ENCODE peak calls at places on chromosomes 1 and 21, in six cellular contexts. One of them, this sample, is unnamed.
A peak's percentile ranks its signal among the peaks of the same experiment; 100 is the strongest.

GRCh38 chr1:34060901-34061415 is 104.1 kb downstream of the CSMD2 start:
- DNase-seq in fibroblast of lung: no peak
- DNase-seq in astrocyte of the cerebellum: no peak
- DNase-seq in heart left ventricle: peak; percentile 59
- DNase-seq in choroid plexus epithelial cell: no peak
- DNase-seq in fibroblast of pulmonary artery: no peak
- DNase-seq in this sample: no peak

GRCh38 chr1:109802901-109803561 is 39.3 kb upstream of the EPS8L3 start:
- DNase-seq in fibroblast of lung: no peak
- DNase-seq in astrocyte of the cerebellum: no peak
- DNase-seq in heart left ventricle: no peak
- DNase-seq in choroid plexus epithelial cell: no peak
- DNase-seq in fibroblast of pulmonary artery: no peak
- DNase-seq in this sample: no peak

GRCh38 chr21:44931501-44932365 is 8.1 kb upstream of the SLX9 start:
- DNase-seq in fibroblast of lung: no peak
- DNase-seq in astrocyte of the cerebellum: no peak
- DNase-seq in heart left ventricle: no peak
- DNase-seq in choroid plexus epithelial cell: no peak
- DNase-seq in fibroblast of pulmonary artery: no peak
- DNase-seq in this sample: no peak

GRCh38 chr1:192506741-192507155 is 68.8 kb upstream of the RGS1 start:
- DNase-seq in fibroblast of lung: peak; percentile 72
- DNase-seq in astrocyte of the cerebellum: no peak
- DNase-seq in heart left ventricle: no peak
- DNase-seq in choroid plexus epithelial cell: peak; percentile 84
- DNase-seq in fibroblast of pulmonary artery: peak; percentile 63
- DNase-seq in this sample: no peak

GRCh38 chr1:198741744-198742143 is 102.9 kb downstream of the PTPRC start:
- DNase-seq in fibroblast of lung: peak; percentile 19
- DNase-seq in astrocyte of the cerebellum: no peak
- DNase-seq in heart left ventricle: no peak
- DNase-seq in choroid plexus epithelial cell: peak; percentile 83
- DNase-seq in fibroblast of pulmonary artery: no peak
- DNase-seq in this sample: no peak

GRCh38 chr1:8082945-8083344 is 56.8 kb upstream of the ERRFI1 start:
- DNase-seq in fibroblast of lung: peak; percentile 82
- DNase-seq in astrocyte of the cerebellum: no peak
- DNase-seq in heart left ventricle: peak; percentile 33
- DNase-seq in choroid plexus epithelial cell: peak; percentile 82
- DNase-seq in fibroblast of pulmonary artery: peak; percentile 88
- DNase-seq in this sample: no peak

GRCh38 chr1:63134501-63135173 is 187.7 kb upstream of the FOXD3 start:
- DNase-seq in fibroblast of lung: no peak
- DNase-seq in astrocyte of the cerebellum: no peak
- DNase-seq in heart left ventricle: no peak
- DNase-seq in choroid plexus epithelial cell: no peak
- DNase-seq in fibroblast of pulmonary artery: no peak
- DNase-seq in this sample: no peak

GRCh38 chr1:220887868-220888664 is 8.8 kb downstream of the HLX start:
- DNase-seq in fibroblast of lung: no peak
- DNase-seq in astrocyte of the cerebellum: no peak
- DNase-seq in heart left ventricle: no peak
- DNase-seq in choroid plexus epithelial cell: no peak
- DNase-seq in fibroblast of pulmonary artery: no peak
- DNase-seq in this sample: no peak

GRCh38 chr1:26827663-26828062 is 1.2 kb downstream of the ZDHHC18 start:
- DNase-seq in fibroblast of lung: no peak
- DNase-seq in astrocyte of the cerebellum: no peak
- DNase-seq in heart left ventricle: no peak
- DNase-seq in choroid plexus epithelial cell: no peak
- DNase-seq in fibroblast of pulmonary artery: no peak
- DNase-seq in this sample: no peak

GRCh38 chr1:39204441-39205081 is at the start of gene MACF1:
- DNase-seq in fibroblast of lung: peak; percentile 98
- DNase-seq in astrocyte of the cerebellum: peak; percentile 85
- DNase-seq in heart left ventricle: peak; percentile 82
- DNase-seq in choroid plexus epithelial cell: peak; percentile 98
- DNase-seq in fibroblast of pulmonary artery: peak; percentile 99
- DNase-seq in this sample: peak; percentile 74

GRCh38 chr1:3491291-3492246 is 37.1 kb downstream of the ARHGEF16 start:
- DNase-seq in fibroblast of lung: peak; percentile 29
- DNase-seq in astrocyte of the cerebellum: no peak
- DNase-seq in heart left ventricle: peak; percentile 76
- DNase-seq in choroid plexus epithelial cell: peak; percentile 46
- DNase-seq in fibroblast of pulmonary artery: peak; percentile 33
- DNase-seq in this sample: peak; percentile 52

GRCh38 chr1:163842546-163842945 is 520.8 kb downstream of the NUF2 start:
- DNase-seq in fibroblast of lung: peak; percentile 77
- DNase-seq in astrocyte of the cerebellum: no peak
- DNase-seq in heart left ventricle: no peak
- DNase-seq in choroid plexus epithelial cell: no peak
- DNase-seq in fibroblast of pulmonary artery: no peak
- DNase-seq in this sample: no peak

GRCh38 chr21:36504067-36505058 is 24.4 kb upstream of the CLDN14 start:
- DNase-seq in fibroblast of lung: peak; percentile 74
- DNase-seq in astrocyte of the cerebellum: peak; percentile 31
- DNase-seq in heart left ventricle: no peak
- DNase-seq in choroid plexus epithelial cell: peak; percentile 79
- DNase-seq in fibroblast of pulmonary artery: peak; percentile 77
- DNase-seq in this sample: peak; percentile 42

GRCh38 chr21:14991957-14992356 is 72.8 kb downstream of the NRIP1 start:
- DNase-seq in fibroblast of lung: no peak
- DNase-seq in astrocyte of the cerebellum: no peak
- DNase-seq in heart left ventricle: no peak
- DNase-seq in choroid plexus epithelial cell: peak; percentile 56
- DNase-seq in fibroblast of pulmonary artery: peak; percentile 42
- DNase-seq in this sample: peak; percentile 75

GRCh38 chr1:117387060-117387633 is 19.9 kb downstream of the MAN1A2 start:
- DNase-seq in fibroblast of lung: no peak
- DNase-seq in astrocyte of the cerebellum: no peak
- DNase-seq in heart left ventricle: no peak
- DNase-seq in choroid plexus epithelial cell: no peak
- DNase-seq in fibroblast of pulmonary artery: no peak
- DNase-seq in this sample: no peak

GRCh38 chr1:176119549-176119948 is 87.5 kb downstream of the COP1 start:
- DNase-seq in fibroblast of lung: peak; percentile 22
- DNase-seq in astrocyte of the cerebellum: no peak
- DNase-seq in heart left ventricle: no peak
- DNase-seq in choroid plexus epithelial cell: peak; percentile 44
- DNase-seq in fibroblast of pulmonary artery: peak; percentile 24
- DNase-seq in this sample: peak; percentile 31

GRCh38 chr1:12457771-12458170 is 160.2 kb downstream of the DHRS3 start:
- DNase-seq in fibroblast of lung: peak; percentile 86
- DNase-seq in astrocyte of the cerebellum: no peak
- DNase-seq in heart left ventricle: no peak
- DNase-seq in choroid plexus epithelial cell: no peak
- DNase-seq in fibroblast of pulmonary artery: no peak
- DNase-seq in this sample: no peak

GRCh38 chr21:45378258-45378966 is 26.6 kb upstream of the COL18A1 start:
- DNase-seq in fibroblast of lung: peak; percentile 37
- DNase-seq in astrocyte of the cerebellum: peak; percentile 63
- DNase-seq in heart left ventricle: no peak
- DNase-seq in choroid plexus epithelial cell: peak; percentile 45
- DNase-seq in fibroblast of pulmonary artery: no peak
- DNase-seq in this sample: no peak

GRCh38 chr21:45470087-45470515 is 65.1 kb downstream of the COL18A1 start:
- DNase-seq in fibroblast of lung: peak; percentile 58
- DNase-seq in astrocyte of the cerebellum: peak; percentile 28
- DNase-seq in heart left ventricle: peak; percentile 28
- DNase-seq in choroid plexus epithelial cell: peak; percentile 31
- DNase-seq in fibroblast of pulmonary artery: no peak
- DNase-seq in this sample: no peak

GRCh38 chr1:160605792-160606520 is 26.7 kb upstream of the CD84 start:
- DNase-seq in fibroblast of lung: no peak
- DNase-seq in astrocyte of the cerebellum: no peak
- DNase-seq in heart left ventricle: no peak
- DNase-seq in choroid plexus epithelial cell: no peak
- DNase-seq in fibroblast of pulmonary artery: no peak
- DNase-seq in this sample: no peak

GRCh38 chr1:27144349-27144748 is 10.6 kb downstream of the SLC9A1 start:
- DNase-seq in fibroblast of lung: no peak
- DNase-seq in astrocyte of the cerebellum: no peak
- DNase-seq in heart left ventricle: no peak
- DNase-seq in choroid plexus epithelial cell: no peak
- DNase-seq in fibroblast of pulmonary artery: no peak
- DNase-seq in this sample: peak; percentile 59

GRCh38 chr1:7745783-7746182 is 25.3 kb upstream of the VAMP3 start:
- DNase-seq in fibroblast of lung: no peak
- DNase-seq in astrocyte of the cerebellum: no peak
- DNase-seq in heart left ventricle: no peak
- DNase-seq in choroid plexus epithelial cell: no peak
- DNase-seq in fibroblast of pulmonary artery: no peak
- DNase-seq in this sample: peak; percentile 93

GRCh38 chr1:212437179-212437798 is 4.6 kb downstream of the NENF start:
- DNase-seq in fibroblast of lung: no peak
- DNase-seq in astrocyte of the cerebellum: no peak
- DNase-seq in heart left ventricle: no peak
- DNase-seq in choroid plexus epithelial cell: no peak
- DNase-seq in fibroblast of pulmonary artery: no peak
- DNase-seq in this sample: peak; percentile 15

GRCh38 chr1:12658531-12659453 is 14.9 kb downstream of the AADACL4 start:
- DNase-seq in fibroblast of lung: peak; percentile 81
- DNase-seq in astrocyte of the cerebellum: peak; percentile 65
- DNase-seq in heart left ventricle: peak; percentile 67
- DNase-seq in choroid plexus epithelial cell: peak; percentile 86
- DNase-seq in fibroblast of pulmonary artery: peak; percentile 84
- DNase-seq in this sample: peak; percentile 72

GRCh38 chr21:33238565-33239255 is 9.0 kb downstream of the IFNAR2 start:
- DNase-seq in fibroblast of lung: no peak
- DNase-seq in astrocyte of the cerebellum: no peak
- DNase-seq in heart left ventricle: no peak
- DNase-seq in choroid plexus epithelial cell: no peak
- DNase-seq in fibroblast of pulmonary artery: no peak
- DNase-seq in this sample: no peak

GRCh38 chr1:223258751-223259177 is 105.2 kb downstream of the SUSD4 start:
- DNase-seq in fibroblast of lung: peak; percentile 44
- DNase-seq in astrocyte of the cerebellum: peak; percentile 51
- DNase-seq in heart left ventricle: no peak
- DNase-seq in choroid plexus epithelial cell: peak; percentile 50
- DNase-seq in fibroblast of pulmonary artery: peak; percentile 66
- DNase-seq in this sample: peak; percentile 91

GRCh38 chr21:36820176-36821031 is 121.5 kb downstream of the SIM2 start:
- DNase-seq in fibroblast of lung: no peak
- DNase-seq in astrocyte of the cerebellum: no peak
- DNase-seq in heart left ventricle: no peak
- DNase-seq in choroid plexus epithelial cell: no peak
- DNase-seq in fibroblast of pulmonary artery: peak; percentile 15
- DNase-seq in this sample: no peak

DNA sequence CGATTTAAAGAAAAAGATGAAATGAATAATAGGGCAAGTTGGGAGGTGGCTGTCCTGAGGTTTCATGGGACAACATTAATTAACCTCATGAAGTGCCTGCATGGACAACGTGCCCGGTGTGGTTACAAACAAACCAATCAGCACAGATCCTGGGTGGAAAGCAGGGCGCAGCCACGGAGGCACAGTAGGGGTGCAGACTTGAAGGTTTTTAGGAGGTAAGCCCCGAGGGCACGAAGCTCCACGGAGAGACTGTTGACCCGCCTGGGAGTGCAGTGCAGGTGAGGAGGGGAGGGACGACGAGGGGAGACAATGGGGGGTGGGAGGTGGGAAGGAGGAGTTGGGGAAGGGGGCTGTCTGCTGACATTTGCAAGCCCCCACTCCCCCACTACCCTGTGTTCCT is 2.3 kb upstream of the RIPK4 start:
- DNase-seq in fibroblast of lung: no peak
- DNase-seq in astrocyte of the cerebellum: no peak
- DNase-seq in heart left ventricle: no peak
- DNase-seq in choroid plexus epithelial cell: no peak
- DNase-seq in fibroblast of pulmonary artery: no peak
- DNase-seq in this sample: no peak
- H3K4me3 ChIP-seq in fibroblast of lung: peak overlapping the region; percentile 46
- H3K4me3 ChIP-seq in astrocyte of the cerebellum: peak overlapping the region; percentile 37
- H3K4me3 ChIP-seq in heart left ventricle: no peak overlapping the region
- H3K4me3 ChIP-seq in choroid plexus epithelial cell: no peak overlapping the region
- H3K4me3 ChIP-seq in fibroblast of pulmonary artery: peak overlapping the region; percentile 41
- H3K4me3 ChIP-seq in this sample: no peak overlapping the region

GRCh38 chr1:42146916-42147320 is 6.3 kb upstream of the GUCA2B start:
- DNase-seq in fibroblast of lung: peak; percentile 53
- DNase-seq in astrocyte of the cerebellum: peak; percentile 23
- DNase-seq in heart left ventricle: peak; percentile 57
- DNase-seq in choroid plexus epithelial cell: peak; percentile 71
- DNase-seq in fibroblast of pulmonary artery: peak; percentile 67
- DNase-seq in this sample: peak; percentile 77
- TF ChIP-seq CTCF in fibroblast of lung: peak; percentile 96
- TF ChIP-seq CTCF in astrocyte of the cerebellum: peak; percentile 90
- TF ChIP-seq CTCF in heart left ventricle: peak; percentile 75
- TF ChIP-seq CTCF in choroid plexus epithelial cell: peak; percentile 96
- TF ChIP-seq CTCF in fibroblast of pulmonary artery: peak; percentile 93
- TF ChIP-seq CTCF in this sample: peak; percentile 90

DNA sequence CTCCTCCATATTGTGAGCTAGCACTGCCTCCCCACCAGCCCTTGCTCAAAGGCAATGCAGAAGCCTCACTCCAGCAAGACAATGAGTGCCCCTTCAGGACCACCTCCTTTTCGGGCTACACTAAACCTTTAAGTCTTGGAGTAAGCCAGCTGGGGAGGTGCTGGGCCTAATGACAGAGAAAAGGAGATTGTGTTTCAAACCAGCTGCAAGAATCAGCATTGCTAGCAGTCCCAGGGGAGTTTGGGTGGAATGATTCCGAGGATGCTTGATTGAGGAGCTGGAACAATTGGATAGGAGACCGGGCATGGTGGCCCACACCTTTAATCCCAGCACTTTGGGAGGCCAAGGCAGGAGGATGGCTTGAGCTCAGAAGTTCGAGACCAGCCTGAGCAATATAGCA is 54.1 kb upstream of the GPR37L1 start:
- DNase-seq in fibroblast of lung: no peak
- DNase-seq in astrocyte of the cerebellum: no peak
- DNase-seq in heart left ventricle: no peak
- DNase-seq in choroid plexus epithelial cell: no peak
- DNase-seq in fibroblast of pulmonary artery: no peak
- DNase-seq in this sample: no peak
- H3K4me3 ChIP-seq in fibroblast of lung: no peak overlapping the region
- H3K4me3 ChIP-seq in astrocyte of the cerebellum: no peak overlapping the region
- H3K4me3 ChIP-seq in heart left ventricle: no peak overlapping the region
- H3K4me3 ChIP-seq in choroid plexus epithelial cell: no peak overlapping the region
- H3K4me3 ChIP-seq in fibroblast of pulmonary artery: no peak overlapping the region
- H3K4me3 ChIP-seq in this sample: no peak overlapping the region

GRCh38 chr1:234478481-234479309 is at the start of gene TARBP1:
- DNase-seq in fibroblast of lung: peak; percentile 73
- DNase-seq in astrocyte of the cerebellum: no peak
- DNase-seq in heart left ventricle: peak; percentile 70
- DNase-seq in choroid plexus epithelial cell: peak; percentile 73
- DNase-seq in fibroblast of pulmonary artery: peak; percentile 77
- DNase-seq in this sample: peak; percentile 35
- TF ChIP-seq CTCF in fibroblast of lung: no peak
- TF ChIP-seq CTCF in astrocyte of the cerebellum: peak; percentile 8
- TF ChIP-seq CTCF in heart left ventricle: peak; percentile 12
- TF ChIP-seq CTCF in choroid plexus epithelial cell: no peak
- TF ChIP-seq CTCF in fibroblast of pulmonary artery: no peak
- TF ChIP-seq CTCF in this sample: peak; percentile 29